ENCODE peak calls at places on chromosomes 13 and 19, in five cellular contexts. X is GM12878, F is H1, V is K562, Z is HepG2. M is an unnamed sample. For H3K4me1, the result is how much of the 10 kb centered on the place peaks cover.

GRCh38 chr19:44777715-44778347 is at the start of gene CBLC:
- DNase-seq in X (no peak), F (peak), V (peak), Z (peak), M (peak)

GRCh38 chr13:99527346-99527745 is 26.1 kb downstream of the TM9SF2 start:
- DNase-seq in X (no peak), F (no peak), V (no peak), Z (no peak), M (no peak)

GRCh38 chr13:99559560-99559959 is 58.3 kb downstream of the TM9SF2 start:
- DNase-seq in X (no peak), F (no peak), V (no peak), Z (peak), M (no peak)

GRCh38 chr13:113029487-113030258 is 60.7 kb downstream of the MCF2L start:
- DNase-seq in X (no peak), F (no peak), V (peak), Z (peak), M (no peak)

GRCh38 chr13:78137404-78138142 is 218.9 kb upstream of the EDNRB start:
- DNase-seq in X (peak), F (peak), V (peak), Z (peak), M (peak)

GRCh38 chr13:98252931-98253470 is 75.9 kb upstream of the RNF113B start:
- DNase-seq in X (no peak), F (no peak), V (no peak), Z (peak), M (peak)

GRCh38 chr19:38247126-38247525 is 9.0 kb downstream of the PPP1R14A start:
- DNase-seq in X (no peak), F (no peak), V (no peak), Z (no peak), M (no peak)

GRCh38 chr13:28357846-28358496 is 137.0 kb downstream of the FLT1 start:
- DNase-seq in X (no peak), F (no peak), V (no peak), Z (no peak), M (no peak)

GRCh38 chr19:44890366-44891015 is 563 bp upstream of the TOMM40 start:
- DNase-seq in X (peak), F (peak), V (peak), Z (peak), M (peak)

GRCh38 chr19:38667552-38668205 is 20.2 kb downstream of the ACTN4 start:
- DNase-seq in X (no peak), F (no peak), V (no peak), Z (no peak), M (no peak)

GRCh38 chr13:101845501-101846012 is 393.1 kb downstream of the ITGBL1 start:
- DNase-seq in X (no peak), F (no peak), V (no peak), Z (peak), M (no peak)

GRCh38 chr19:13848811-13849241 is 28.1 kb upstream of the NANOS3 start:
- DNase-seq in X (no peak), F (no peak), V (peak), Z (no peak), M (no peak)

GRCh38 chr19:6522712-6523111 is 8.1 kb upstream of the TNFSF9 start:
- DNase-seq in X (no peak), F (no peak), V (no peak), Z (no peak), M (no peak)

GRCh38 chr13:29849071-29849541 is 1.3 kb downstream of the UBL3 start:
- DNase-seq in X (no peak), F (no peak), V (peak), Z (peak), M (no peak)

GRCh38 chr19:42018503-42019193 is 24.6 kb upstream of the ATP1A3 start:
- DNase-seq in X (no peak), F (no peak), V (peak), Z (no peak), M (no peak)

GRCh38 chr19:50636317-50637085 is 3.2 kb downstream of the SYT3 start:
- DNase-seq in X (no peak), F (no peak), V (no peak), Z (no peak), M (no peak)

GRCh38 chr19:45968626-45969025 is 5.0 kb downstream of the NOVA2 start:
- DNase-seq in X (no peak), F (no peak), V (no peak), Z (no peak), M (no peak)

GRCh38 chr19:33470686-33471085 is 50.9 kb downstream of the PEPD start:
- DNase-seq in X (no peak), F (no peak), V (no peak), Z (no peak), M (no peak)

GRCh38 chr19:12880551-12881171 is 588 bp downstream of the DNASE2 start:
- DNase-seq in X (no peak), F (no peak), V (no peak), Z (no peak), M (no peak)

GRCh38 chr13:99778500-99778899 is 193.1 kb downstream of the ZIC5 start:
- DNase-seq in X (no peak), F (no peak), V (peak), Z (no peak), M (no peak)

GRCh38 chr19:55301459-55302331 is 17.9 kb downstream of the BRSK1 start:
- DNase-seq in X (peak), F (peak), V (peak), Z (peak), M (peak)

GRCh38 chr13:45403081-45403480 is 15.1 kb downstream of the SLC25A30 start:
- DNase-seq in X (no peak), F (no peak), V (no peak), Z (no peak), M (no peak)

GRCh38 chr13:27034678-27035111 is 136.9 kb downstream of the USP12 start:
- DNase-seq in X (no peak), F (no peak), V (no peak), Z (no peak), M (no peak)

GRCh38 chr19:43699506-43700367 is 16.1 kb upstream of the IRGC start:
- DNase-seq in X (no peak), F (peak), V (no peak), Z (no peak), M (no peak)

GRCh38 chr13:20170931-20171330 is 10.1 kb upstream of the GJA3 start:
- DNase-seq in X (no peak), F (no peak), V (no peak), Z (no peak), M (no peak)

GRCh38 chr13:112910016-112910415 is 59.0 kb upstream of the MCF2L start:
- DNase-seq in X (no peak), F (no peak), V (no peak), Z (no peak), M (no peak)

GRCh38 chr13:33233547-33233946 is 52.0 kb downstream of the STARD13 start:
- DNase-seq in X (no peak), F (no peak), V (no peak), Z (no peak), M (no peak)

GRCh38 chr13:41506312-41506711 is 49.0 kb downstream of the RGCC start:
- DNase-seq in X (no peak), F (no peak), V (no peak), Z (no peak), M (no peak)

GRCh38 chr19:57664269-57665127 is 4.2 kb upstream of the ZSCAN4 start:
- DNase-seq in X (no peak), F (no peak), V (peak), Z (peak), M (no peak)

GRCh38 chr19:1153891-1154730 is 20.0 kb downstream of the SBNO2 start:
- DNase-seq in X (no peak), F (no peak), V (no peak), Z (no peak), M (no peak)
- H3K4me1 ChIP-seq in X (under half), F (under half), V (half or more), Z (under half), M (under half)

DNA sequence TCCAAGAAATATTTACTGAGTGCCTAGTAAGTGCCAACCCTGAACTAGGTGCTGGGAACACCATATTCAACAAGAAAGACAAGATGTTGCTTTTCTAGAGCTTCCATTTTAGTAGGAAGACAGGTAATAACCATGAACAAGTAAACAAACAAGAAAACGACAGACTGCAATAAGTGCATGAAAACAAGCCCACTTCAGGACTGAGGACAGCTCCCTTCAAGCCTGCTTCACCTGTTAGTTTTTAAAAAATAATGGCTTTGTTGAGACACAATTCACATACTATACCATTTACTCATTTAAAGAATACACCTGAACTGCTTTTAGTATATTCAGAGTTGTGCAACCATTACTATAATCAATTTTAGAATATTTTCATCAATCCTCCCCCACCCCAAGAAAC is 30.4 kb downstream of the CYP4F22 start:
- DNase-seq in X (no peak), F (no peak), V (peak), Z (no peak), M (no peak)
- TF ChIP-seq RAD21 in X (no peak), F (no peak), V (no peak), Z (no peak), M (no peak)

GRCh38 chr19:17576758-17577532 is 21.5 kb downstream of the COLGALT1 start:
- DNase-seq in X (no peak), F (peak), V (peak), Z (no peak), M (peak)
- TF ChIP-seq SRF in X (no peak), F (no peak), V (peak), Z (no peak), M (no peak)

GRCh38 chr19:18834644-18834984 is 2.9 kb downstream of the UPF1 start:
- DNase-seq in X (no peak), F (no peak), V (no peak), Z (no peak), M (no peak)
- H3K4me1 ChIP-seq in X (under half), F (under half), V (under half), Z (half or more), M (under half)

GRCh38 chr19:35856546-35857149 is at the start of gene KIRREL2:
- DNase-seq in X (no peak), F (no peak), V (no peak), Z (no peak), M (no peak)
- TF ChIP-seq RAD21 in X (no peak), F (no peak), V (no peak), Z (no peak), M (no peak)

DNA sequence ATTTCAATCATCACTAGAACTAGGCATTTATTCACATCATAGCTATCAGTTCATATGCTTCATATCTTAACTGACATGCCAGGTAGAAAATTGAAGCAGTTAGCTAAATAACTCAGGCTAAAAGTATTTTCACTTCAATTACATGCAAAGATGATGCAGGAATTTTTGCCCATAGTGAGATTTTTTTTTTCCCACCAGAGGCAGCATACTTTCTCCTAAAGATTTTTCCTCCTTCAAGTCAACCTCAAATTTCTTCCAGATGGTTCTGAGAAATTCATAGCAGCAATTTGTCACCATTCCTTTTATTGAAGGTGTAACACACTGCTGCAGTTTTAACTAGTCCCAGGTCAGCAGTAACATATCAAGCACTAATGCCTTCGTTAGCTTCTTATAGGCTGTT is 141.9 kb downstream of the SUCLA2 start:
- DNase-seq in X (no peak), F (no peak), V (no peak), Z (no peak), M (no peak)
- TF ChIP-seq SRF in X (no peak), F (no peak), V (no peak), Z (no peak), M (no peak)

M was measured in HCT116.